ENCODE peak calls at places on chromosomes 5 and 9, in five cellular contexts. One of them, this sample, is unnamed.

GRCh38 chr9:136644343-136644592 is 18.4 kb upstream of the EGFL7 start:
- DNase-seq in stimulated activated CD4-positive, alpha-beta T cell treated with anti-CD3 and anti-CD28 coated beads, Interleukin-1b, Interleukin-23, amount 100 ng/mL, for 4 hours: no peak
- DNase-seq in amygdala: no peak
- DNase-seq in ELR: peak; percentile 69
- DNase-seq in GM19239: no peak
- DNase-seq in this sample: no peak

GRCh38 chr5:43106290-43106638 is 14.4 kb upstream of the ZNF131 start:
- DNase-seq in stimulated activated CD4-positive, alpha-beta T cell treated with anti-CD3 and anti-CD28 coated beads, Interleukin-1b, Interleukin-23, amount 100 ng/mL, for 4 hours: no peak
- DNase-seq in ELR: no peak
- DNase-seq in amygdala: no peak
- DNase-seq in GM19239: no peak
- DNase-seq in this sample: no peak

GRCh38 chr9:69605406-69605805 is 66.8 kb downstream of the APBA1 start:
- DNase-seq in GM19239: no peak
- DNase-seq in ELR: no peak
- DNase-seq in stimulated activated CD4-positive, alpha-beta T cell treated with anti-CD3 and anti-CD28 coated beads, Interleukin-1b, Interleukin-23, amount 100 ng/mL, for 4 hours: no peak
- DNase-seq in amygdala: no peak
- DNase-seq in this sample: no peak

GRCh38 chr5:41097642-41098041 is 26.5 kb upstream of the MROH2B start:
- DNase-seq in GM19239: no peak
- DNase-seq in amygdala: no peak
- DNase-seq in stimulated activated CD4-positive, alpha-beta T cell treated with anti-CD3 and anti-CD28 coated beads, Interleukin-1b, Interleukin-23, amount 100 ng/mL, for 4 hours: no peak
- DNase-seq in ELR: no peak
- DNase-seq in this sample: no peak

GRCh38 chr9:98944130-98945074 is 695 bp downstream of the COL15A1 start:
- DNase-seq in stimulated activated CD4-positive, alpha-beta T cell treated with anti-CD3 and anti-CD28 coated beads, Interleukin-1b, Interleukin-23, amount 100 ng/mL, for 4 hours: no peak
- DNase-seq in GM19239: no peak
- DNase-seq in amygdala: no peak
- DNase-seq in ELR: peak; percentile 31
- DNase-seq in this sample: no peak

GRCh38 chr9:36517131-36517530 is 55.6 kb upstream of the MELK start:
- DNase-seq in amygdala: no peak
- DNase-seq in ELR: no peak
- DNase-seq in stimulated activated CD4-positive, alpha-beta T cell treated with anti-CD3 and anti-CD28 coated beads, Interleukin-1b, Interleukin-23, amount 100 ng/mL, for 4 hours: no peak
- DNase-seq in GM19239: no peak
- DNase-seq in this sample: no peak

GRCh38 chr9:133529874-133530273 is 4.6 kb upstream of the ADAMTSL2 start:
- DNase-seq in ELR: no peak
- DNase-seq in stimulated activated CD4-positive, alpha-beta T cell treated with anti-CD3 and anti-CD28 coated beads, Interleukin-1b, Interleukin-23, amount 100 ng/mL, for 4 hours: no peak
- DNase-seq in GM19239: no peak
- DNase-seq in amygdala: no peak
- DNase-seq in this sample: no peak

GRCh38 chr5:33611882-33612281 is 171.1 kb downstream of the TARS1 start:
- DNase-seq in amygdala: no peak
- DNase-seq in GM19239: no peak
- DNase-seq in stimulated activated CD4-positive, alpha-beta T cell treated with anti-CD3 and anti-CD28 coated beads, Interleukin-1b, Interleukin-23, amount 100 ng/mL, for 4 hours: no peak
- DNase-seq in ELR: peak; percentile 74
- DNase-seq in this sample: no peak

GRCh38 chr9:34590376-34591090 is 1.0 kb upstream of the CNTFR start:
- DNase-seq in GM19239: no peak
- DNase-seq in ELR: no peak
- DNase-seq in amygdala: no peak
- DNase-seq in stimulated activated CD4-positive, alpha-beta T cell treated with anti-CD3 and anti-CD28 coated beads, Interleukin-1b, Interleukin-23, amount 100 ng/mL, for 4 hours: no peak
- DNase-seq in this sample: peak; percentile 53

GRCh38 chr9:128685636-128686489 is 3.2 kb upstream of the SET start:
- DNase-seq in stimulated activated CD4-positive, alpha-beta T cell treated with anti-CD3 and anti-CD28 coated beads, Interleukin-1b, Interleukin-23, amount 100 ng/mL, for 4 hours: peak; percentile 23
- DNase-seq in amygdala: no peak
- DNase-seq in ELR: peak; percentile 31
- DNase-seq in GM19239: no peak
- DNase-seq in this sample: peak; percentile 68

GRCh38 chr5:131548190-131548589 is 86.8 kb downstream of the RAPGEF6 start:
- DNase-seq in stimulated activated CD4-positive, alpha-beta T cell treated with anti-CD3 and anti-CD28 coated beads, Interleukin-1b, Interleukin-23, amount 100 ng/mL, for 4 hours: no peak
- DNase-seq in amygdala: no peak
- DNase-seq in GM19239: no peak
- DNase-seq in ELR: no peak
- DNase-seq in this sample: no peak

GRCh38 chr5:148912714-148913398 is 86.4 kb downstream of the ADRB2 start:
- DNase-seq in amygdala: no peak
- DNase-seq in stimulated activated CD4-positive, alpha-beta T cell treated with anti-CD3 and anti-CD28 coated beads, Interleukin-1b, Interleukin-23, amount 100 ng/mL, for 4 hours: no peak
- DNase-seq in GM19239: no peak
- DNase-seq in ELR: peak; percentile 100
- DNase-seq in this sample: no peak

GRCh38 chr5:173891367-173891766 is 3.2 kb downstream of the CPEB4 start:
- DNase-seq in stimulated activated CD4-positive, alpha-beta T cell treated with anti-CD3 and anti-CD28 coated beads, Interleukin-1b, Interleukin-23, amount 100 ng/mL, for 4 hours: no peak
- DNase-seq in amygdala: no peak
- DNase-seq in ELR: no peak
- DNase-seq in GM19239: no peak
- DNase-seq in this sample: no peak

GRCh38 chr5:143235423-143235822 is 168.1 kb downstream of the NR3C1 start:
- DNase-seq in stimulated activated CD4-positive, alpha-beta T cell treated with anti-CD3 and anti-CD28 coated beads, Interleukin-1b, Interleukin-23, amount 100 ng/mL, for 4 hours: no peak
- DNase-seq in amygdala: no peak
- DNase-seq in ELR: peak; percentile 60
- DNase-seq in GM19239: no peak
- DNase-seq in this sample: no peak

GRCh38 chr9:132443951-132444615 is 34.1 kb downstream of the CFAP77 start:
- DNase-seq in amygdala: no peak
- DNase-seq in ELR: no peak
- DNase-seq in stimulated activated CD4-positive, alpha-beta T cell treated with anti-CD3 and anti-CD28 coated beads, Interleukin-1b, Interleukin-23, amount 100 ng/mL, for 4 hours: no peak
- DNase-seq in GM19239: no peak
- DNase-seq in this sample: no peak

GRCh38 chr5:74327339-74327685 is 313.2 kb downstream of the ENC1 start:
- DNase-seq in ELR: no peak
- DNase-seq in GM19239: no peak
- DNase-seq in stimulated activated CD4-positive, alpha-beta T cell treated with anti-CD3 and anti-CD28 coated beads, Interleukin-1b, Interleukin-23, amount 100 ng/mL, for 4 hours: no peak
- DNase-seq in amygdala: no peak
- DNase-seq in this sample: no peak

GRCh38 chr5:82793808-82794419 is 283.3 kb downstream of the TMEM167A start:
- DNase-seq in amygdala: no peak
- DNase-seq in GM19239: no peak
- DNase-seq in stimulated activated CD4-positive, alpha-beta T cell treated with anti-CD3 and anti-CD28 coated beads, Interleukin-1b, Interleukin-23, amount 100 ng/mL, for 4 hours: no peak
- DNase-seq in ELR: peak; percentile 47
- DNase-seq in this sample: no peak

GRCh38 chr9:36970007-36970888 is 63.8 kb downstream of the PAX5 start:
- DNase-seq in stimulated activated CD4-positive, alpha-beta T cell treated with anti-CD3 and anti-CD28 coated beads, Interleukin-1b, Interleukin-23, amount 100 ng/mL, for 4 hours: no peak
- DNase-seq in amygdala: no peak
- DNase-seq in GM19239: no peak
- DNase-seq in ELR: peak; percentile 51
- DNase-seq in this sample: no peak

GRCh38 chr9:91771027-91771426 is 179.0 kb downstream of the ROR2 start:
- DNase-seq in stimulated activated CD4-positive, alpha-beta T cell treated with anti-CD3 and anti-CD28 coated beads, Interleukin-1b, Interleukin-23, amount 100 ng/mL, for 4 hours: no peak
- DNase-seq in GM19239: no peak
- DNase-seq in ELR: peak; percentile 66
- DNase-seq in amygdala: no peak
- DNase-seq in this sample: no peak

GRCh38 chr9:133733421-133734250 is 4.5 kb downstream of the SARDH start:
- DNase-seq in stimulated activated CD4-positive, alpha-beta T cell treated with anti-CD3 and anti-CD28 coated beads, Interleukin-1b, Interleukin-23, amount 100 ng/mL, for 4 hours: no peak
- DNase-seq in GM19239: no peak
- DNase-seq in ELR: no peak
- DNase-seq in amygdala: no peak
- DNase-seq in this sample: peak; percentile 57

GRCh38 chr5:173577166-173577565 is 39.3 kb downstream of the BOD1 start:
- DNase-seq in amygdala: no peak
- DNase-seq in ELR: no peak
- DNase-seq in GM19239: no peak
- DNase-seq in stimulated activated CD4-positive, alpha-beta T cell treated with anti-CD3 and anti-CD28 coated beads, Interleukin-1b, Interleukin-23, amount 100 ng/mL, for 4 hours: no peak
- DNase-seq in this sample: no peak

GRCh38 chr5:122963305-122963704 is 73.2 kb downstream of the PPIC start:
- DNase-seq in amygdala: no peak
- DNase-seq in GM19239: no peak
- DNase-seq in ELR: no peak
- DNase-seq in stimulated activated CD4-positive, alpha-beta T cell treated with anti-CD3 and anti-CD28 coated beads, Interleukin-1b, Interleukin-23, amount 100 ng/mL, for 4 hours: no peak
- DNase-seq in this sample: no peak

GRCh38 chr5:43569236-43569635 is 12.4 kb upstream of the PAIP1 start:
- DNase-seq in GM19239: no peak
- DNase-seq in ELR: no peak
- DNase-seq in amygdala: no peak
- DNase-seq in stimulated activated CD4-positive, alpha-beta T cell treated with anti-CD3 and anti-CD28 coated beads, Interleukin-1b, Interleukin-23, amount 100 ng/mL, for 4 hours: no peak
- DNase-seq in this sample: no peak

GRCh38 chr5:69326365-69326764 is 6.2 kb downstream of the CCDC125 start:
- DNase-seq in GM19239: no peak
- DNase-seq in amygdala: no peak
- DNase-seq in ELR: no peak
- DNase-seq in stimulated activated CD4-positive, alpha-beta T cell treated with anti-CD3 and anti-CD28 coated beads, Interleukin-1b, Interleukin-23, amount 100 ng/mL, for 4 hours: no peak
- DNase-seq in this sample: no peak

GRCh38 chr9:89536618-89537017 is 38.7 kb upstream of the SEMA4D start:
- DNase-seq in amygdala: no peak
- DNase-seq in ELR: no peak
- DNase-seq in GM19239: no peak
- DNase-seq in stimulated activated CD4-positive, alpha-beta T cell treated with anti-CD3 and anti-CD28 coated beads, Interleukin-1b, Interleukin-23, amount 100 ng/mL, for 4 hours: no peak
- DNase-seq in this sample: peak; percentile 66

GRCh38 chr9:38415846-38416245 is 8.4 kb downstream of the IGFBPL1 start:
- DNase-seq in ELR: no peak
- DNase-seq in stimulated activated CD4-positive, alpha-beta T cell treated with anti-CD3 and anti-CD28 coated beads, Interleukin-1b, Interleukin-23, amount 100 ng/mL, for 4 hours: no peak
- DNase-seq in GM19239: no peak
- DNase-seq in amygdala: no peak
- DNase-seq in this sample: no peak

GRCh38 chr5:147483197-147483790 is 26.6 kb downstream of the DPYSL3 start:
- DNase-seq in stimulated activated CD4-positive, alpha-beta T cell treated with anti-CD3 and anti-CD28 coated beads, Interleukin-1b, Interleukin-23, amount 100 ng/mL, for 4 hours: no peak
- DNase-seq in amygdala: no peak
- DNase-seq in ELR: peak; percentile 29
- DNase-seq in GM19239: no peak
- DNase-seq in this sample: no peak

GRCh38 chr9:113888361-113888760 is 12.3 kb downstream of the ZNF618 start:
- DNase-seq in amygdala: no peak
- DNase-seq in stimulated activated CD4-positive, alpha-beta T cell treated with anti-CD3 and anti-CD28 coated beads, Interleukin-1b, Interleukin-23, amount 100 ng/mL, for 4 hours: no peak
- DNase-seq in ELR: no peak
- DNase-seq in GM19239: no peak
- DNase-seq in this sample: no peak

GRCh38 chr5:110651507-110651906 is 75.0 kb downstream of the TMEM232 start:
- DNase-seq in GM19239: no peak
- DNase-seq in stimulated activated CD4-positive, alpha-beta T cell treated with anti-CD3 and anti-CD28 coated beads, Interleukin-1b, Interleukin-23, amount 100 ng/mL, for 4 hours: no peak
- DNase-seq in amygdala: no peak
- DNase-seq in ELR: no peak
- DNase-seq in this sample: no peak

GRCh38 chr5:84647581-84647980 is 262.9 kb upstream of the EDIL3 start:
- DNase-seq in GM19239: no peak
- DNase-seq in stimulated activated CD4-positive, alpha-beta T cell treated with anti-CD3 and anti-CD28 coated beads, Interleukin-1b, Interleukin-23, amount 100 ng/mL, for 4 hours: no peak
- DNase-seq in amygdala: no peak
- DNase-seq in ELR: no peak
- DNase-seq in this sample: no peak

GRCh38 chr9:73023025-73023541 is 70.2 kb upstream of the ALDH1A1 start:
- DNase-seq in stimulated activated CD4-positive, alpha-beta T cell treated with anti-CD3 and anti-CD28 coated beads, Interleukin-1b, Interleukin-23, amount 100 ng/mL, for 4 hours: peak; percentile 12
- DNase-seq in amygdala: no peak
- DNase-seq in GM19239: no peak
- DNase-seq in ELR: peak; percentile 75
- DNase-seq in this sample: no peak

GRCh38 chr9:38127271-38127839 is 58.3 kb upstream of the SHB start:
- DNase-seq in stimulated activated CD4-positive, alpha-beta T cell treated with anti-CD3 and anti-CD28 coated beads, Interleukin-1b, Interleukin-23, amount 100 ng/mL, for 4 hours: no peak
- DNase-seq in ELR: peak; percentile 61
- DNase-seq in amygdala: no peak
- DNase-seq in GM19239: no peak
- DNase-seq in this sample: no peak

GRCh38 chr9:98357921-98358535 is 102.6 kb upstream of the TBC1D2 start:
- DNase-seq in GM19239: no peak
- DNase-seq in stimulated activated CD4-positive, alpha-beta T cell treated with anti-CD3 and anti-CD28 coated beads, Interleukin-1b, Interleukin-23, amount 100 ng/mL, for 4 hours: no peak
- DNase-seq in ELR: peak; percentile 66
- DNase-seq in amygdala: no peak
- DNase-seq in this sample: no peak

GRCh38 chr5:79193643-79194042 is 42.3 kb upstream of the JMY start:
- DNase-seq in amygdala: no peak
- DNase-seq in GM19239: no peak
- DNase-seq in stimulated activated CD4-positive, alpha-beta T cell treated with anti-CD3 and anti-CD28 coated beads, Interleukin-1b, Interleukin-23, amount 100 ng/mL, for 4 hours: no peak
- DNase-seq in ELR: peak; percentile 36
- DNase-seq in this sample: no peak

GRCh38 chr9:116287721-116288120 is 134.1 kb downstream of the PAPPA start:
- DNase-seq in GM19239: no peak
- DNase-seq in ELR: peak; percentile 88
- DNase-seq in amygdala: no peak
- DNase-seq in stimulated activated CD4-positive, alpha-beta T cell treated with anti-CD3 and anti-CD28 coated beads, Interleukin-1b, Interleukin-23, amount 100 ng/mL, for 4 hours: no peak
- DNase-seq in this sample: no peak

GRCh38 chr5:172412724-172413260 is 41.5 kb downstream of the SH3PXD2B start:
- DNase-seq in amygdala: peak; percentile 51
- DNase-seq in GM19239: no peak
- DNase-seq in ELR: peak; percentile 95
- DNase-seq in stimulated activated CD4-positive, alpha-beta T cell treated with anti-CD3 and anti-CD28 coated beads, Interleukin-1b, Interleukin-23, amount 100 ng/mL, for 4 hours: no peak
- DNase-seq in this sample: no peak

GRCh38 chr9:82601272-82601835 is 461.6 kb downstream of the RASEF start:
- DNase-seq in stimulated activated CD4-positive, alpha-beta T cell treated with anti-CD3 and anti-CD28 coated beads, Interleukin-1b, Interleukin-23, amount 100 ng/mL, for 4 hours: no peak
- DNase-seq in amygdala: no peak
- DNase-seq in ELR: no peak
- DNase-seq in GM19239: no peak
- DNase-seq in this sample: no peak

GRCh38 chr9:27679338-27679737 is 106.1 kb upstream of the C9orf72 start:
- DNase-seq in amygdala: no peak
- DNase-seq in stimulated activated CD4-positive, alpha-beta T cell treated with anti-CD3 and anti-CD28 coated beads, Interleukin-1b, Interleukin-23, amount 100 ng/mL, for 4 hours: no peak
- DNase-seq in GM19239: no peak
- DNase-seq in ELR: no peak
- DNase-seq in this sample: no peak